ENCODE peak calls at places on chromosomes 11 and 22, in six cellular contexts. S, U, K, B, C and I are unnamed samples.
A peak's percentile ranks its signal among the peaks of the same experiment; 100 is the strongest.

GRCh38 chr11:129766858-129767604 is 48.6 kb upstream of the TMEM45B start:
- DNase-seq in S (peak; percentile 37), U (no peak), K (peak; percentile 19), B (peak; percentile 23), C (peak; percentile 41), I (peak; percentile 49)

GRCh38 chr11:69704508-69705245 is 855 bp upstream of the FGF19 start:
- DNase-seq in S (no peak), U (no peak), K (no peak), B (no peak), C (no peak), I (peak; percentile 80)

GRCh38 chr11:15127341-15127740 is 12.6 kb downstream of the INSC start:
- DNase-seq in S (peak; percentile 74), U (peak; percentile 53), K (no peak), B (peak; percentile 78), C (no peak), I (no peak)

GRCh38 chr22:47572443-47572842 is 810.0 kb downstream of the TBC1D22A start:
- DNase-seq in S (no peak), U (no peak), K (no peak), B (no peak), C (no peak), I (no peak)

GRCh38 chr11:5891216-5891800 is 1.7 kb upstream of the OR52E5 start:
- DNase-seq in S (no peak), U (peak; percentile 4), K (no peak), B (peak; percentile 9), C (no peak), I (no peak)

GRCh38 chr11:69721745-69722144 is 17.9 kb upstream of the FGF19 start:
- DNase-seq in S (no peak), U (no peak), K (peak; percentile 59), B (no peak), C (no peak), I (no peak)

GRCh38 chr11:115488945-115489344 is 15.3 kb downstream of the CADM1 start:
- DNase-seq in S (no peak), U (no peak), K (no peak), B (peak; percentile 6), C (no peak), I (no peak)

GRCh38 chr11:73399159-73400090 is 23.2 kb downstream of the RELT start:
- DNase-seq in S (no peak), U (no peak), K (no peak), B (no peak), C (peak; percentile 72), I (no peak)

GRCh38 chr22:29704528-29705285 is 15.1 kb upstream of the CABP7 start:
- DNase-seq in S (peak; percentile 35), U (no peak), K (no peak), B (peak; percentile 23), C (no peak), I (no peak)

GRCh38 chr22:19383292-19383691 is 48.2 kb downstream of the HIRA start:
- DNase-seq in S (no peak), U (no peak), K (no peak), B (no peak), C (no peak), I (no peak)

GRCh38 chr22:37020192-37020479 is 594 bp downstream of the MPST start:
- DNase-seq in S (peak; percentile 24), U (no peak), K (no peak), B (peak; percentile 56), C (peak; percentile 47), I (no peak)

GRCh38 chr22:44380716-44381500 is 68.2 kb upstream of the SHISAL1 start:
- DNase-seq in S (no peak), U (no peak), K (no peak), B (no peak), C (no peak), I (no peak)

GRCh38 chr11:100704176-100704575 is 17.1 kb downstream of the ARHGAP42 start:
- DNase-seq in S (no peak), U (no peak), K (no peak), B (no peak), C (no peak), I (no peak)

GRCh38 chr11:96123301-96123700 is 199.4 kb upstream of the MTMR2 start:
- DNase-seq in S (no peak), U (no peak), K (no peak), B (no peak), C (no peak), I (no peak)

GRCh38 chr11:76613901-76614300 is 56.6 kb downstream of the LRRC32 start:
- DNase-seq in S (no peak), U (no peak), K (no peak), B (no peak), C (no peak), I (no peak)